ENCODE peak calls at places on chromosomes 4 and X, in five cellular contexts. S, U, Y, C and K are unnamed samples.

GRCh38 chrX:74420194-74421035 is 878 bp upstream of the SLC16A2 start:
- DNase-seq in U (no peak), Y (peak; percentile 64), S (no peak), C (peak; percentile 75), K (peak; percentile 83)

GRCh38 chr4:28558871-28559270 is 1698.2 kb downstream of the STIM2 start:
- DNase-seq in U (no peak), S (no peak), C (no peak), Y (no peak), K (no peak)

GRCh38 chr4:40986375-40986774 is 228.0 kb downstream of the APBB2 start:
- DNase-seq in U (no peak), S (no peak), Y (no peak), C (no peak), K (no peak)

GRCh38 chrX:118189628-118190027 is 73.0 kb upstream of the KLHL13 start:
- DNase-seq in U (no peak), S (no peak), C (no peak), Y (no peak), K (no peak)

GRCh38 chr4:108159845-108160244 is 8.9 kb downstream of the LEF1 start:
- DNase-seq in S (no peak), Y (no peak), U (no peak), C (no peak), K (no peak)

GRCh38 chrX:155406429-155406828 is 24.5 kb downstream of the F8A2 start:
- DNase-seq in C (no peak), S (no peak), U (no peak), Y (no peak), K (no peak)

GRCh38 chr4:77293426-77293825 is 136.4 kb downstream of the CCNG2 start:
- DNase-seq in C (no peak), U (no peak), Y (no peak), S (no peak), K (no peak)

GRCh38 chrX:12794654-12795053 is 3.4 kb downstream of the PRPS2 start:
- DNase-seq in Y (no peak), U (no peak), C (no peak), S (no peak), K (no peak)

GRCh38 chrX:134664202-134664601 is 5.9 kb upstream of the PLAC1 start:
- DNase-seq in C (no peak), S (no peak), U (no peak), Y (no peak), K (no peak)

GRCh38 chr4:144410230-144410783 is 235.6 kb upstream of the HHIP start:
- DNase-seq in S (no peak), Y (no peak), U (no peak), C (no peak), K (no peak)